ENCODE peak calls at places on chromosomes 12 and 14, in four cellular contexts. C is AG09309, Q is epithelial cell of esophagus, R is left ventricle myocardium inferior. X is an unnamed sample.

GRCh38 chr12:1220127-1221092 is 229.4 kb downstream of the ERC1 start:
- DNase-seq in C (no peak), Q (peak), R (no peak), X (peak)

GRCh38 chr14:32576088-32576795 is 247.1 kb downstream of the AKAP6 start:
- DNase-seq in C (no peak), Q (peak), R (no peak), X (peak)

GRCh38 chr14:103121846-103122577 is 1.2 kb upstream of the TNFAIP2 start:
- DNase-seq in C (no peak), Q (peak), R (peak), X (peak)

GRCh38 chr14:91872517-91873470 is 5.5 kb upstream of the TC2N start:
- DNase-seq in C (no peak), Q (peak), R (peak), X (peak)

GRCh38 chr14:64572721-64573508 is 23.2 kb downstream of the PPP1R36 start:
- DNase-seq in C (no peak), Q (no peak), R (no peak), X (no peak)

GRCh38 chr14:79118291-79118690 is 948.1 kb downstream of the NRXN3 start:
- DNase-seq in C (no peak), Q (no peak), R (no peak), X (no peak)

GRCh38 chr12:113019045-113019444 is 37.5 kb upstream of the DTX1 start:
- DNase-seq in C (no peak), Q (peak), R (no peak), X (no peak)

GRCh38 chr14:49770212-49770817 is 2.4 kb downstream of the KLHDC2 start:
- DNase-seq in C (no peak), Q (peak), R (no peak), X (peak)

GRCh38 chr12:132761032-132761910 is at the start of gene ANKLE2:
- DNase-seq in C (peak), Q (peak), R (peak), X (peak)

GRCh38 chr12:107884769-107885694 is 110.5 kb downstream of the ASCL4 start:
- DNase-seq in C (peak), Q (peak), R (no peak), X (peak)

GRCh38 chr14:22871200-22871961 is at the start of gene LRP10:
- DNase-seq in C (no peak), Q (peak), R (peak), X (peak)

GRCh38 chr12:70272510-70272909 is 29.3 kb downstream of the CNOT2 start:
- DNase-seq in C (no peak), Q (no peak), R (no peak), X (no peak)

GRCh38 chr12:13114251-13115052 is 11.0 kb upstream of the GSG1 start:
- DNase-seq in C (no peak), Q (no peak), R (no peak), X (no peak)

GRCh38 chr12:107277850-107278249 is 184.5 kb upstream of the CRY1 start:
- DNase-seq in C (peak), Q (peak), R (no peak), X (no peak)

GRCh38 chr12:6135071-6135470 is 10.6 kb upstream of the VWF start:
- DNase-seq in C (no peak), Q (no peak), R (no peak), X (peak)

GRCh38 chr12:94889512-94890210 is 113.8 kb downstream of the NDUFA12 start:
- DNase-seq in C (no peak), Q (no peak), R (no peak), X (no peak)

GRCh38 chr14:56730468-56731145 is 79.7 kb downstream of the OTX2 start:
- DNase-seq in C (no peak), Q (no peak), R (no peak), X (no peak)

GRCh38 chr12:89084751-89085150 is 267.6 kb downstream of the DUSP6 start:
- DNase-seq in C (no peak), Q (no peak), R (no peak), X (peak)

GRCh38 chr12:127650626-127651025 is 616.3 kb upstream of the TMEM132C start:
- DNase-seq in C (peak), Q (no peak), R (no peak), X (no peak)

GRCh38 chr14:92572050-92572449 is 58.5 kb downstream of the RIN3 start:
- DNase-seq in C (no peak), Q (no peak), R (no peak), X (no peak)

GRCh38 chr14:39576726-39577125 is 144.5 kb upstream of the FBXO33 start:
- DNase-seq in C (no peak), Q (peak), R (no peak), X (no peak)

GRCh38 chr14:39582028-39582654 is 149.9 kb upstream of the FBXO33 start:
- DNase-seq in C (no peak), Q (no peak), R (no peak), X (no peak)

GRCh38 chr14:39576258-39576657 is 144.0 kb upstream of the FBXO33 start:
- DNase-seq in C (no peak), Q (no peak), R (no peak), X (no peak)

DNA sequence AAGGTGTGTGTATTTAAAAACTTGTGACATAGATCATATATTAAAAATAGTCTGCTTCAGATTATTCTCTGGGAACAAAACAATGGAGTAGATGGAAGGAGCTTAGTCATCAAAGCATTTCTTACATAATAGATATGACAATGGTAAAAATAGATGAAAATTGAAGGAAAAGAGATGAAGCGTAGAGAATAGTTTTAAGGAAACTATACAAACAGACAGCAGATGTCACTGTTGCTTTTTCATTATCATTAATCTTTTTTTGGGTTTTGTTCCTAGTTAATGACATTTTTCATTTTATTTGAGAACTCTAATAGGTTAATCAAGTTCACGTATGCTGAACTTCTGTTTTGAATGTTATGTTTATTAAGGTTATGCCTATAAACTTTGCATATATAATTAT is 149.2 kb upstream of the FBXO33 start:
- DNase-seq in C (no peak), Q (no peak), R (no peak), X (no peak)
- TF ChIP-seq CTCF in C (no peak), Q (no peak), R (peak), X (no peak)

DNA sequence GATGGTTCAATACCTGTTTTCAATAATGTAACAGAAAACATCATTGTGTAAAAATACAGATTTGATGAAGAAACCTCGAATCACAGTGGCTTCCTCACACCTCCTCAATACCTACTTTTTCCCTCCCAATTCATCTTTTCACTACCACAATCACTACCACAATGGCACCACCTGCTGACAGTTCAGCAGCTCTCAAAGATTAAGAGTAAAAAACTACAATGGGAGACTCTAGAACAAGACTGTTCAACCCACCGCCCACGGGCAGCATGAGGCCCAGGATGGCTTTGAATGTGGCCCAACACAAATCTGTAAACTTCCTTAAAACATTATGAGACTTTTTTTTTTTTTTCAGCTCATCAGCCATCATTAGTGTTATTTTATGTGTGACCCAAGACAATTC is 15.2 kb downstream of the MED6 start:
- DNase-seq in C (no peak), Q (peak), R (no peak), X (peak)
- TF ChIP-seq CTCF in C (no peak), Q (peak), R (no peak), X (peak)

DNA sequence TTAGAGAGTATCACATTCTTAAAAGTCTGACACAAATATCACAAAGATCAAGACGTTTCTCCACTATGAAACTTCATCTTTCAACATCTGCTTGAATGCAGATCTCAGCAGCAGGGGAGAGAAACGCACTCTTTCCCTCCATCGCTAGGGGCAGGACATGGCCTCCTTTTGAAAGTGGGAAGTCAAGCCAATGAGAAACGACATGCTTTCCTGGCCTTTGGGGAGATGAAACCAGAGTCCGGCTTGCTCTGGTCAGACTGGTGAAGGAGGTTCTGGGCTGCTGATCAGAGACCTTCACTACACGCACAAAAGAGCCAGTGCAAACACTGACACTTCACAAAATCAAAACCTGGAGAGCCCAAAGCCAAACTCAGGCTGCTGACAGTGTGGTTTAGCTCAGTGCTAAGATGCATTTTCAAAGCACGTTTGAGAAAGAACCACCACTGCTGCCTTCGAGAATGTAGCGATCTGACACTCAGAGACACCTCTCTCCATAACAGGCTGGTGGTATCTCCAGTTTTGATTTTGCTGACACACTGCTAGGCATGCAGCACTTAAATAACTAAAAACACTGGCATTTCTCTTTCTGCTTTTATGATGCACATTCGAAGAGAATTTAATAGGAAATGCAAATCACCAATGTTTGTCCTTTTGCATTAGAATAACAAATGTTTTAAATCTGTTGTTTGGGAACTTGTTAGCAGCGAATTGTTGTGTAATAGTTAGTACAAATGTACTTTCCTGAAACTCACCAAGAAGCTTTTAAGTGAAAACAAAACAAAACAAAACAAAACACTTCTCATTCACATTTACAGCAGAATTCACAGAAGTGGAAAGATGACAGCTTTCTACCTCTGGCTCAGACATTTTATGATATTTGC is 93.9 kb upstream of the OVCH1 start:
- DNase-seq in C (no peak), Q (peak), R (no peak), X (peak)
- TF ChIP-seq CTCF in C (peak), Q (peak), R (peak), X (peak)

GRCh38 chr12:23127701-23128100 is 502.7 kb downstream of the ETNK1 start:
- DNase-seq in C (no peak), Q (no peak), R (no peak), X (no peak)
- TF ChIP-seq CTCF in C (no peak), Q (no peak), R (no peak), X (no peak)

GRCh38 chr12:3315201-3315661 is 175.8 kb upstream of the PRMT8 start:
- DNase-seq in C (no peak), Q (peak), R (peak), X (peak)

GRCh38 chr12:3313655-3314305 is 177.2 kb upstream of the PRMT8 start:
- DNase-seq in C (no peak), Q (no peak), R (no peak), X (no peak)

GRCh38 chr12:3313066-3313465 is 177.9 kb upstream of the PRMT8 start:
- DNase-seq in C (peak), Q (peak), R (no peak), X (peak)

GRCh38 chr12:3316776-3317480 is 174.1 kb upstream of the PRMT8 start:
- DNase-seq in C (no peak), Q (no peak), R (no peak), X (no peak)

GRCh38 chr12:3314306-3314663 is 176.7 kb upstream of the PRMT8 start:
- DNase-seq in C (no peak), Q (no peak), R (no peak), X (no peak)
- TF ChIP-seq CTCF in C (peak), Q (no peak), R (no peak), X (no peak)

GRCh38 chr14:77099425-77100167 is 1.5 kb downstream of the CIPC start:
- DNase-seq in C (peak), Q (peak), R (no peak), X (peak)

GRCh38 chr14:77097689-77098469 is at the start of gene CIPC:
- DNase-seq in C (peak), Q (peak), R (peak), X (peak)

GRCh38 chr14:77094672-77095284 is 3.3 kb upstream of the CIPC start:
- DNase-seq in C (peak), Q (peak), R (peak), X (peak)

GRCh38 chr14:77098470-77099353 is 654 bp downstream of the CIPC start:
- DNase-seq in C (no peak), Q (peak), R (peak), X (no peak)

DNA sequence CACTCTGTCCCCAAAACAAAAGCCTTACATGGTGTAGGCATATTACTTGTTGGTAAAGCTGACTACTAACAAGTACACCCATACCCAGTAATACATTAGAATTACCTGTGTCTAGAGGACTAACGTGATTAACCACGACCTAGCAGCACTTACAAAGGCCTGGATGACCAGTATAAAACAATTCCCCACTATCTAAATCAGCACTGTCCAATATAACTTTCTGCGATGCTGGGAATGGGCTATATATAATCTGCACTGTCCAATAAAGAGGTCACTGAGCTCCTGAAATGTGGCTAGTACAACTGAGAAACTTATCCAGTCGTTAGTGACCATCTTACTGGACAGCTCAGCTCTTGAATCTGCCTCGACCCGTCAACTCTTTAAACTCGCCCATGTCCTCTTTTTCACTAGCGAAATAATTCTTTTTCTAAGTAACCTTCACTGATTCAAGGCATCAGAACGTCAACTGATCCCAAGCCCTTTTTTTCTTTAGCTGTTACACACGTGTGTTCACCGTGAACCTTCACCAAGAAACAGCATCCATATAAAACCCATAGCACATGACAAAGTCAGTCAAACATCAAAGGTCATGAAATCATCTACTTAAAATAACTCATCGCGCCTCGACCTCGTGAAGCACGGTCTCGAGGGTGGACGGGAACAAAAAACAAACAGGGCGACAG is 911 bp upstream of the CIPC start:
- DNase-seq in C (no peak), Q (peak), R (no peak), X (peak)
- TF ChIP-seq CTCF in C (no peak), Q (no peak), R (no peak), X (no peak)

GRCh38 chr12:56900583-56900982 is 33.6 kb downstream of the SDR9C7 start:
- DNase-seq in C (no peak), Q (peak), R (no peak), X (no peak)
- TF ChIP-seq CTCF in C (no peak), Q (no peak), R (no peak), X (no peak)

X was measured in fibroblast of villous mesenchyme.